ENCODE peak calls at places on chromosomes 7 and 10, in four cellular contexts. W is osteocyte, N is AG09319, R is AML-193. M is an unnamed sample.

GRCh38 chr7:121343302-121343701 is 14.5 kb downstream of the WNT16 start:
- DNase-seq in N (no peak), W (no peak), R (no peak), M (no peak)

GRCh38 chr10:61793760-61794713 is 107.5 kb upstream of the ARID5B start:
- DNase-seq in R (no peak), N (no peak), W (no peak), M (no peak)

GRCh38 chr7:85851571-85852193 is 664.8 kb upstream of the SEMA3D start:
- DNase-seq in W (no peak), N (peak), R (peak), M (no peak)

GRCh38 chr7:70377957-70378356 is 754.0 kb upstream of the GALNT17 start:
- DNase-seq in W (no peak), N (no peak), R (no peak), M (no peak)

GRCh38 chr7:138907849-138908248 is 73.3 kb downstream of the KIAA1549 start:
- DNase-seq in W (no peak), N (no peak), R (no peak), M (no peak)

GRCh38 chr7:57245206-57245605 is 113.0 kb upstream of the ZNF479 start:
- DNase-seq in R (no peak), W (no peak), N (no peak), M (no peak)

GRCh38 chr10:131056781-131057180 is 254.7 kb downstream of the TCERG1L start:
- DNase-seq in W (no peak), N (no peak), R (no peak), M (no peak)

GRCh38 chr7:48259463-48260280 is 88.4 kb downstream of the ABCA13 start:
- DNase-seq in N (no peak), R (no peak), W (no peak), M (no peak)

M was measured in testis.